ENCODE peak calls at places on chromosomes 1 and 21, in seven cellular contexts. G is sigmoid colon, S is coronary artery, Q is AG10803, I is renal cortical epithelial cell, D is endothelial cell, B is LoVo. J is an unnamed sample.

GRCh38 chr1:46368781-46369180 is 25.3 kb upstream of the FAAH start:
- DNase-seq in G (no peak), S (no peak), Q (no peak), I (peak; percentile 49), D (no peak), B (no peak), J (no peak)

GRCh38 chr21:15063081-15063820 is 1.5 kb downstream of the NRIP1 start:
- DNase-seq in G (no peak), S (no peak), Q (no peak), I (no peak), D (no peak), B (no peak), J (peak; percentile 55)

GRCh38 chr1:201696217-201696761 is 132.7 kb upstream of the IPO9 start:
- DNase-seq in G (peak; percentile 96), S (peak; percentile 90), Q (peak; percentile 97), I (peak; percentile 36), D (no peak), B (no peak), J (no peak)

GRCh38 chr1:8908388-8909151 is 30.1 kb upstream of the ENO1 start:
- DNase-seq in G (no peak), S (peak; percentile 50), Q (no peak), I (no peak), D (no peak), B (no peak), J (no peak)

GRCh38 chr1:240219104-240219503 is 127.4 kb downstream of the FMN2 start:
- DNase-seq in G (no peak), S (no peak), Q (no peak), I (no peak), D (no peak), B (no peak), J (no peak)

GRCh38 chr1:182672487-182672836 is 11.9 kb downstream of the RGS8 start:
- DNase-seq in G (no peak), S (no peak), Q (no peak), I (no peak), D (no peak), B (no peak), J (no peak)

GRCh38 chr1:32426489-32427255 is 32.4 kb upstream of the BSDC1 start:
- DNase-seq in G (no peak), S (no peak), Q (no peak), I (peak; percentile 3), D (no peak), B (no peak), J (no peak)

GRCh38 chr1:94871031-94871430 is 50.9 kb downstream of the SLC44A3 start:
- DNase-seq in G (no peak), S (peak; percentile 49), Q (peak; percentile 32), I (peak; percentile 53), D (no peak), B (no peak), J (no peak)

GRCh38 chr1:167983797-167984196 is 46.9 kb upstream of the MPC2 start:
- DNase-seq in G (no peak), S (no peak), Q (no peak), I (no peak), D (no peak), B (no peak), J (no peak)

GRCh38 chr1:160401487-160401805 is 1.1 kb downstream of the VANGL2 start:
- DNase-seq in G (no peak), S (no peak), Q (no peak), I (no peak), D (no peak), B (no peak), J (no peak)

GRCh38 chr1:6624712-6625578 is at the start of gene THAP3:
- DNase-seq in G (peak; percentile 95), S (peak; percentile 89), Q (peak; percentile 85), I (peak; percentile 85), D (peak; percentile 89), B (peak; percentile 83), J (peak; percentile 91)

GRCh38 chr1:10787274-10787673 is 9.2 kb downstream of the CASZ1 start:
- DNase-seq in G (no peak), S (no peak), Q (no peak), I (no peak), D (no peak), B (no peak), J (no peak)

GRCh38 chr1:180842052-180842451 is 70.6 kb upstream of the KIAA1614 start:
- DNase-seq in G (no peak), S (no peak), Q (peak; percentile 76), I (peak; percentile 28), D (no peak), B (no peak), J (no peak)

GRCh38 chr1:93177991-93178390 is 2.2 kb downstream of the TMED5 start:
- DNase-seq in G (no peak), S (no peak), Q (peak; percentile 18), I (peak; percentile 52), D (no peak), B (no peak), J (peak; percentile 7)

GRCh38 chr1:198330982-198331620 is 174.3 kb downstream of the NEK7 start:
- DNase-seq in G (no peak), S (no peak), Q (peak; percentile 71), I (no peak), D (no peak), B (no peak), J (no peak)

GRCh38 chr1:26999440-26999987 is 6.0 kb downstream of the TRNP1 start:
- DNase-seq in G (peak; percentile 96), S (peak; percentile 95), Q (peak; percentile 99), I (peak; percentile 98), D (peak; percentile 15), B (peak; percentile 40), J (no peak)

GRCh38 chr21:31865429-31865970 is 7.3 kb upstream of the HUNK start:
- DNase-seq in G (no peak), S (peak; percentile 16), Q (no peak), I (no peak), D (no peak), B (no peak), J (no peak)

GRCh38 chr21:39581414-39581813 is 31.3 kb upstream of the B3GALT5 start:
- DNase-seq in G (no peak), S (no peak), Q (no peak), I (no peak), D (no peak), B (no peak), J (no peak)

GRCh38 chr1:65793359-65793732 is 651 bp downstream of the PDE4B start:
- DNase-seq in G (no peak), S (no peak), Q (peak; percentile 9), I (no peak), D (no peak), B (no peak), J (no peak)

GRCh38 chr1:16334655-16335340 is 17.5 kb downstream of the FBXO42 start:
- DNase-seq in G (no peak), S (no peak), Q (no peak), I (peak; percentile 77), D (no peak), B (peak; percentile 27), J (no peak)

GRCh38 chr21:40385883-40386282 is 461.1 kb downstream of the DSCAM start:
- DNase-seq in G (no peak), S (no peak), Q (no peak), I (no peak), D (no peak), B (no peak), J (no peak)

GRCh38 chr21:42309753-42310213 is 5.4 kb downstream of the TFF3 start:
- DNase-seq in G (peak; percentile 74), S (no peak), Q (no peak), I (no peak), D (peak; percentile 79), B (peak; percentile 39), J (peak; percentile 62)

GRCh38 chr1:41419584-41420295 is 58.5 kb downstream of the FOXO6 start:
- DNase-seq in G (no peak), S (no peak), Q (no peak), I (no peak), D (no peak), B (no peak), J (no peak)

GRCh38 chr1:46400398-46400797 is 6.3 kb downstream of the FAAH start:
- DNase-seq in G (peak; percentile 48), S (no peak), Q (no peak), I (no peak), D (no peak), B (no peak), J (no peak)

GRCh38 chr1:44636711-44637589 is 37.3 kb downstream of the TMEM53 start:
- DNase-seq in G (no peak), S (no peak), Q (peak; percentile 59), I (no peak), D (no peak), B (no peak), J (peak; percentile 66)

GRCh38 chr1:220818421-220819173 is 31.9 kb downstream of the MTARC1 start:
- DNase-seq in G (peak; percentile 95), S (no peak), Q (peak; percentile 97), I (no peak), D (no peak), B (no peak), J (no peak)

GRCh38 chr1:8560611-8561544 is 243.0 kb downstream of the SLC45A1 start:
- DNase-seq in G (no peak), S (no peak), Q (peak; percentile 54), I (peak; percentile 78), D (peak; percentile 12), B (peak; percentile 52), J (peak; percentile 56)

GRCh38 chr1:97632075-97632474 is 288.8 kb downstream of the DPYD start:
- DNase-seq in G (no peak), S (no peak), Q (no peak), I (peak; percentile 6), D (no peak), B (no peak), J (no peak)

GRCh38 chr1:183180634-183181056 is 5.4 kb upstream of the LAMC2 start:
- DNase-seq in G (no peak), S (peak; percentile 79), Q (peak; percentile 84), I (peak; percentile 98), D (peak; percentile 5), B (no peak), J (no peak)

GRCh38 chr1:156070523-156070922 is 9.6 kb downstream of the RAB25 start:
- DNase-seq in G (no peak), S (no peak), Q (no peak), I (no peak), D (no peak), B (no peak), J (no peak)

GRCh38 chr21:41965045-41965444 is 11.2 kb upstream of the C2CD2 start:
- DNase-seq in G (no peak), S (no peak), Q (no peak), I (no peak), D (no peak), B (no peak), J (no peak)